ENCODE peak calls at places on chromosomes 4 and X, in seven cellular contexts. I is posterior vena cava, A is RWPE1, B is AG10803, R is cardiac fibroblast, X is sciatic nerve, J is smooth muscle cell of the brain vasculature. F is an unnamed sample.
A peak's percentile ranks its signal among the peaks of the same experiment; 100 is the strongest.

GRCh38 chrX:3788494-3789233 is 75.2 kb upstream of the PRKX start:
- DNase-seq in I (no peak), A (no peak), B (no peak), R (no peak), X (no peak), J (no peak), F (no peak)

GRCh38 chrX:103477496-103477895 is 41.8 kb downstream of the RAB40A start:
- DNase-seq in I (no peak), A (no peak), B (peak; percentile 33), R (peak; percentile 53), X (no peak), J (no peak), F (no peak)

GRCh38 chr4:146709956-146710355 is 71.3 kb downstream of the POU4F2 start:
- DNase-seq in I (no peak), A (no peak), B (no peak), R (no peak), X (no peak), J (no peak), F (no peak)

GRCh38 chrX:103879339-103879738 is 47.3 kb upstream of the RAB9B start:
- DNase-seq in I (no peak), A (peak; percentile 7), B (peak; percentile 14), R (peak; percentile 49), X (no peak), J (no peak), F (no peak)

GRCh38 chr4:1347410-1347864 is 429 bp downstream of the UVSSA start:
- DNase-seq in I (peak; percentile 94), A (peak; percentile 59), B (peak; percentile 86), R (peak; percentile 89), X (peak; percentile 85), J (peak; percentile 47), F (peak; percentile 44)

GRCh38 chr4:5635826-5636196 is 72.5 kb downstream of the EVC2 start:
- DNase-seq in I (no peak), A (peak; percentile 55), B (peak; percentile 51), R (peak; percentile 85), X (no peak), J (peak; percentile 23), F (peak; percentile 66)

GRCh38 chrX:26138043-26138442 is at the start of gene MAGEB18:
- DNase-seq in I (no peak), A (no peak), B (no peak), R (no peak), X (no peak), J (no peak), F (no peak)

GRCh38 chrX:124796989-124797388 is 450.6 kb downstream of the SH2D1A start:
- DNase-seq in I (no peak), A (no peak), B (no peak), R (no peak), X (no peak), J (no peak), F (no peak)

GRCh38 chr4:184259866-184260265 is 42.2 kb upstream of the ENPP6 start:
- DNase-seq in I (no peak), A (no peak), B (no peak), R (no peak), X (no peak), J (no peak), F (no peak)

GRCh38 chr4:81562093-81562492 is 90.4 kb upstream of the RASGEF1B start:
- DNase-seq in I (no peak), A (no peak), B (no peak), R (no peak), X (no peak), J (no peak), F (no peak)

GRCh38 chr4:68324509-68325262 is 25.2 kb downstream of the YTHDC1 start:
- DNase-seq in I (no peak), A (no peak), B (no peak), R (no peak), X (no peak), J (no peak), F (no peak)

GRCh38 chrX:151174581-151175282 is 1.7 kb upstream of the GPR50 start:
- DNase-seq in I (no peak), A (no peak), B (no peak), R (no peak), X (no peak), J (no peak), F (no peak)

GRCh38 chr4:2831611-2832308 is 11.9 kb upstream of the ADD1 start:
- DNase-seq in I (peak; percentile 82), A (no peak), B (no peak), R (no peak), X (peak; percentile 57), J (no peak), F (no peak)

GRCh38 chrX:71282514-71283408 is 674 bp upstream of the NONO start:
- DNase-seq in I (no peak), A (peak; percentile 31), B (no peak), R (peak; percentile 68), X (no peak), J (no peak), F (no peak)

GRCh38 chrX:72314881-72315280 is 9.2 kb upstream of the CITED1 start:
- DNase-seq in I (no peak), A (no peak), B (no peak), R (no peak), X (no peak), J (no peak), F (no peak)

GRCh38 chr4:166972071-166972470 is 262.2 kb downstream of the SPOCK3 start:
- DNase-seq in I (no peak), A (peak; percentile 39), B (no peak), R (peak; percentile 64), X (no peak), J (no peak), F (no peak)

GRCh38 chr4:91830681-91831395 is 472.9 kb upstream of the GRID2 start:
- DNase-seq in I (no peak), A (no peak), B (no peak), R (no peak), X (no peak), J (no peak), F (no peak)

GRCh38 chrX:70038515-70038914 is 11.2 kb downstream of the AWAT2 start:
- DNase-seq in I (no peak), A (no peak), B (no peak), R (no peak), X (no peak), J (no peak), F (no peak)

GRCh38 chrX:140762061-140762460 is 52.5 kb downstream of the LINC00632 start:
- DNase-seq in I (no peak), A (peak; percentile 10), B (peak; percentile 74), R (peak; percentile 76), X (peak; percentile 66), J (no peak), F (peak; percentile 42)

GRCh38 chrX:355329-356050 is 31.2 kb downstream of the PPP2R3B start:
- DNase-seq in I (peak; percentile 69), A (no peak), B (no peak), R (no peak), X (no peak), J (no peak), F (no peak)

GRCh38 chr4:109429545-109429944 is 4.1 kb upstream of the SEC24B start:
- DNase-seq in I (no peak), A (no peak), B (peak; percentile 35), R (peak; percentile 70), X (no peak), J (no peak), F (no peak)

GRCh38 chr4:40363382-40363920 is 28.3 kb downstream of the CHRNA9 start:
- DNase-seq in I (no peak), A (no peak), B (no peak), R (no peak), X (no peak), J (no peak), F (no peak)

GRCh38 chr4:108301583-108302256 is 133.0 kb upstream of the LEF1 start:
- DNase-seq in I (no peak), A (no peak), B (no peak), R (no peak), X (no peak), J (no peak), F (no peak)

GRCh38 chr4:95585016-95585695 is 36.4 kb upstream of the UNC5C start:
- DNase-seq in I (no peak), A (peak; percentile 56), B (no peak), R (peak; percentile 73), X (no peak), J (no peak), F (no peak)

GRCh38 chrX:74063426-74064155 is 240.4 kb upstream of the ZCCHC13 start:
- DNase-seq in I (no peak), A (no peak), B (no peak), R (no peak), X (no peak), J (no peak), F (no peak)

GRCh38 chr4:122632396-122633143 is 11.7 kb upstream of the IL21 start:
- DNase-seq in I (no peak), A (no peak), B (no peak), R (no peak), X (no peak), J (no peak), F (no peak)

GRCh38 chr4:4388836-4389575 is 2.1 kb downstream of the NSG1 start:
- DNase-seq in I (peak; percentile 56), A (no peak), B (no peak), R (no peak), X (no peak), J (no peak), F (no peak)

GRCh38 chr4:42625366-42625765 is 31.5 kb downstream of the ATP8A1 start:
- DNase-seq in I (no peak), A (no peak), B (no peak), R (no peak), X (no peak), J (no peak), F (no peak)

GRCh38 chr4:53644607-53645006 is 53.3 kb upstream of the LNX1 start:
- DNase-seq in I (no peak), A (peak; percentile 51), B (no peak), R (no peak), X (no peak), J (no peak), F (no peak)

GRCh38 chr4:211033-211511 is 86.8 kb downstream of the ZNF718 start:
- DNase-seq in I (no peak), A (no peak), B (no peak), R (no peak), X (no peak), J (no peak), F (no peak)

GRCh38 chrX:10617964-10618342 is 2.4 kb downstream of the MID1 start:
- DNase-seq in I (no peak), A (peak; percentile 66), B (peak; percentile 26), R (peak; percentile 53), X (no peak), J (no peak), F (peak; percentile 72)

GRCh38 chr4:36757623-36758311 is 476.4 kb downstream of the DTHD1 start:
- DNase-seq in I (no peak), A (no peak), B (no peak), R (no peak), X (no peak), J (no peak), F (no peak)

GRCh38 chrX:129781134-129782014 is 1.6 kb downstream of the SASH3 start:
- DNase-seq in I (peak; percentile 83), A (no peak), B (no peak), R (no peak), X (no peak), J (no peak), F (no peak)

GRCh38 chr4:36273276-36273675 is 8.1 kb upstream of the DTHD1 start:
- DNase-seq in I (no peak), A (peak; percentile 26), B (no peak), R (peak; percentile 7), X (no peak), J (no peak), F (no peak)

GRCh38 chr4:37892641-37893040 is 1.8 kb downstream of the TBC1D1 start:
- DNase-seq in I (no peak), A (no peak), B (no peak), R (no peak), X (no peak), J (no peak), F (no peak)

GRCh38 chrX:70922776-70923473 is 8.0 kb downstream of the SLC7A3 start:
- DNase-seq in I (no peak), A (no peak), B (no peak), R (no peak), X (no peak), J (no peak), F (no peak)

GRCh38 chr4:17490575-17491059 is 21.3 kb downstream of the QDPR start:
- DNase-seq in I (no peak), A (no peak), B (no peak), R (no peak), X (no peak), J (no peak), F (no peak)

GRCh38 chr4:23878235-23878861 is 11.5 kb downstream of the PPARGC1A start:
- DNase-seq in I (no peak), A (no peak), B (no peak), R (no peak), X (no peak), J (no peak), F (no peak)